ENCODE peak calls at places on chromosome 15, in four cellular contexts. V is fibroblast of lung, M is spleen, U is colonic mucosa. C is an unnamed sample.

GRCh38 chr15:66085128-66085527 is 168.4 kb downstream of the MEGF11 start:
- DNase-seq in U (no peak), M (no peak), V (no peak), C (no peak)

GRCh38 chr15:43135351-43135750 is 2.0 kb downstream of the TMEM62 start:
- DNase-seq in M (no peak), V (no peak), U (no peak), C (no peak)

GRCh38 chr15:71601038-71601869 is 209.1 kb upstream of the NR2E3 start:
- DNase-seq in M (no peak), V (peak; percentile 18), U (no peak), C (peak; percentile 24)

GRCh38 chr15:42427429-42428223 is 63.3 kb downstream of the ZNF106 start:
- DNase-seq in U (no peak), M (no peak), V (peak; percentile 85), C (no peak)

GRCh38 chr15:51878446-51879386 is 49.3 kb downstream of the TMOD3 start:
- DNase-seq in M (no peak), V (peak; percentile 89), U (no peak), C (no peak)

GRCh38 chr15:32709295-32710033 is 8.3 kb upstream of the GREM1 start:
- DNase-seq in M (no peak), U (no peak), V (peak; percentile 42), C (no peak)

GRCh38 chr15:26866298-26867198 is at the start of gene GABRA5:
- DNase-seq in M (no peak), V (no peak), U (no peak), C (no peak)

GRCh38 chr15:98551936-98552562 is 96.3 kb upstream of the IGF1R start:
- DNase-seq in V (no peak), U (no peak), M (no peak), C (no peak)

GRCh38 chr15:38130739-38131498 is 121.7 kb upstream of the SPRED1 start:
- DNase-seq in M (no peak), U (peak; percentile 69), V (peak; percentile 99), C (peak; percentile 50)

GRCh38 chr15:36925671-36926421 is 174.5 kb downstream of the MEIS2 start:
- DNase-seq in U (no peak), V (no peak), M (no peak), C (no peak)

GRCh38 chr15:90530250-90531051 is 728 bp downstream of the CRTC3 start:
- DNase-seq in V (peak; percentile 34), M (peak; percentile 93), U (peak; percentile 51), C (peak; percentile 51)

GRCh38 chr15:41882689-41883483 is 11.0 kb downstream of the SPTBN5 start:
- DNase-seq in V (no peak), M (no peak), U (no peak), C (peak; percentile 44)

GRCh38 chr15:66830358-66830757 is 128.3 kb downstream of the SMAD6 start:
- DNase-seq in U (no peak), M (no peak), V (peak; percentile 74), C (peak; percentile 60)

GRCh38 chr15:52069559-52069958 is 43.0 kb downstream of the BCL2L10 start:
- DNase-seq in M (no peak), U (peak; percentile 81), V (no peak), C (no peak)

GRCh38 chr15:60154764-60155163 is 150.7 kb downstream of the FOXB1 start:
- DNase-seq in M (no peak), V (no peak), U (no peak), C (no peak)

GRCh38 chr15:40793216-40793989 is 13.5 kb upstream of the ZFYVE19 start:
- DNase-seq in M (no peak), U (peak; percentile 92), V (peak; percentile 91), C (peak; percentile 92)

GRCh38 chr15:38164507-38164906 is 88.1 kb upstream of the SPRED1 start:
- DNase-seq in M (no peak), U (peak; percentile 43), V (no peak), C (no peak)

GRCh38 chr15:51982013-51982769 is 10.6 kb upstream of the LEO1 start:
- DNase-seq in V (peak; percentile 88), U (peak; percentile 45), M (no peak), C (no peak)

GRCh38 chr15:73367624-73368300 is 996 bp downstream of the HCN4 start:
- DNase-seq in U (no peak), V (no peak), M (no peak), C (no peak)

GRCh38 chr15:73366766-73367623 is 1.8 kb downstream of the HCN4 start:
- DNase-seq in U (no peak), M (no peak), V (no peak), C (no peak)

GRCh38 chr15:73369073-73369694 is 426 bp upstream of the HCN4 start:
- DNase-seq in U (no peak), V (no peak), M (no peak), C (no peak)

GRCh38 chr15:73370151-73370550 is 1.4 kb upstream of the HCN4 start:
- DNase-seq in M (no peak), U (no peak), V (no peak), C (no peak)

GRCh38 chr15:73368301-73369072 is at the start of gene HCN4:
- DNase-seq in V (no peak), M (no peak), U (no peak), C (no peak)
- H3K4me3 ChIP-seq in V (no peak within 1 kb of the TSS), M (peak within 1 kb of the TSS; percentile 42), U (peak within 1 kb of the TSS; percentile 28), C (peak within 1 kb of the TSS; percentile 29)

GRCh38 chr15:92901053-92901761 is 1.1 kb downstream of the CHD2 start:
- DNase-seq in U (no peak), V (peak; percentile 49), M (no peak), C (no peak)

GRCh38 chr15:92903588-92903955 is 3.4 kb downstream of the CHD2 start:
- DNase-seq in V (no peak), U (no peak), M (no peak), C (peak; percentile 44)

GRCh38 chr15:92903956-92904831 is 4.1 kb downstream of the CHD2 start:
- DNase-seq in M (peak; percentile 99), U (peak; percentile 99), V (peak; percentile 98), C (peak; percentile 98)

GRCh38 chr15:92902020-92902419 is 1.9 kb downstream of the CHD2 start:
- DNase-seq in M (no peak), U (no peak), V (peak; percentile 31), C (no peak)

GRCh38 chr15:92902723-92903587 is 2.8 kb downstream of the CHD2 start:
- DNase-seq in M (no peak), U (no peak), V (peak; percentile 40), C (no peak)
- H3K27ac ChIP-seq in M (peak overlapping the region; percentile 95), U (peak overlapping the region; percentile 98), V (peak overlapping the region; percentile 99), C (peak overlapping the region; percentile 94)

GRCh38 chr15:100635406-100636071 is 33.1 kb downstream of the ASB7 start:
- DNase-seq in U (no peak), V (no peak), M (no peak), C (no peak)
- H3K4me3 ChIP-seq in U (no peak overlapping the region), V (no peak overlapping the region), M (no peak overlapping the region), C (no peak overlapping the region)

DNA sequence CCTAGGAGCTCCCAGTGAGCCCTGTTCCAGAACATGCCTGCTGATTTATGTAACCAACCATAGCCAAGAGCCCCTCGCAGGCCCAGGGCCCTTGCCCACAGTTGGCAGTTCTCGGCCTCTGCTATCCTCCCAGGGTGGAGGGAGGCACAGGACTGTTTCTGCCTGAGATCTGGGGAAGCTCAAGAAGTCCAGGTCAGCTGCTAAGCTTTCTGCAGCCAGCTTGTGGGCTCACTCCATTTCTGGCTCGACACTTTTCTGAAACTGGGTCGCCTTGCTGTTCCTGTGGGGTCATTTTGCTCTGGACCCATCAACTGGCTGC is 72.5 kb upstream of the HERC1 start:
- DNase-seq in V (no peak), M (peak; percentile 64), U (no peak), C (no peak)
- H3K27ac ChIP-seq in V (no peak overlapping the region), M (peak overlapping the region; percentile 76), U (no peak overlapping the region), C (no peak overlapping the region)

DNA sequence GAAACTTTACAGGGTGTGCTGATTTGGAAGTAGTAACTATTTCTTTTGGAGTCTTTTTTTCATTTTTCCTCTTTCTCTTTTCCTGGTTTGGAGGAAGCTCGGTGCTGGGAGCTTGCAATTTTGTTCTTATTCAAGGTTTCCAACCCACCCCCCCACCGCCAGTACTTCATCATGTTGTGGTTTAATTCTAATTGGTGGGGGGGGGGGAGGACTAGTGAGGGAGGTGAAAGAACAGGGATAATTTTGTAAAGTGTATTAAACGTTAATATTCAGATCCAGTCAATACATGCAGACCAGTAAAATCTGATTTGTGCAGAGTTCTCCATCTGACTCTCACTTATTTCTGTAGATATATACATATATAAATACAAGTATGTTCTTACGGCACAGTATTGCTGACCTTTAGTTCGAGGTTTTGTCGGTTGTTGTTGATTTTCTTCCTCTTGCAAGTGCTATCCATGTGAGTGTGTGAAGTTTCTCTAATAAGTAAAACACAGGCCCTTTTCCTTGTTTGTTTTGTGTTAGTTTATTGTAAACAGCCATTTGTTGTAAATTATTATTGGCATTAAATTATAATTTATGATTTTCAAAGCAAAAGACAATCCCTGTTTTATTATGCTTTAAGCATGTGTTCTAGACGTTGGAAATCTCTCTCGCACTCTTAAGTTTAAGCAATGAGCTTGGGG is 9.3 kb downstream of the NR2F2 start:
- DNase-seq in M (no peak), U (peak; percentile 24), V (peak; percentile 63), C (no peak)
- H3K4me3 ChIP-seq in M (peak overlapping the region; percentile 80), U (peak overlapping the region; percentile 45), V (peak overlapping the region; percentile 100), C (peak overlapping the region; percentile 55)

C was measured in adrenal gland.